ENCODE peak calls at places on chromosome 7, in six cellular contexts. M is cardiac muscle cell, A is foreskin fibroblast, D is AG04450, U is PC-3, O is sigmoid colon. H is an unnamed sample.

GRCh38 chr7:103824251-103824650 is 165.2 kb downstream of the RELN start:
- DNase-seq in M (no peak), A (no peak), D (no peak), U (no peak), O (no peak), H (no peak)

GRCh38 chr7:148501707-148502139 is 88.8 kb upstream of the C7orf33 start:
- DNase-seq in M (peak), A (peak), D (no peak), U (peak), O (no peak), H (no peak)

GRCh38 chr7:46011501-46011900 is 90.4 kb upstream of the IGFBP3 start:
- DNase-seq in M (no peak), A (no peak), D (no peak), U (no peak), O (no peak), H (no peak)

GRCh38 chr7:94149776-94150545 is 145.8 kb upstream of the BET1 start:
- DNase-seq in M (no peak), A (peak), D (no peak), U (no peak), O (no peak), H (no peak)

GRCh38 chr7:98557538-98558031 is 59.5 kb upstream of the NPTX2 start:
- DNase-seq in M (no peak), A (peak), D (no peak), U (peak), O (no peak), H (no peak)

GRCh38 chr7:132584796-132585494 is 8.7 kb upstream of the PLXNA4 start:
- DNase-seq in M (no peak), A (no peak), D (no peak), U (no peak), O (no peak), H (no peak)

GRCh38 chr7:154767194-154767593 is 235.7 kb downstream of the PAXIP1 start:
- DNase-seq in M (no peak), A (no peak), D (no peak), U (peak), O (no peak), H (no peak)

GRCh38 chr7:86978804-86979506 is 80.5 kb downstream of the ELAPOR2 start:
- DNase-seq in M (no peak), A (no peak), D (no peak), U (no peak), O (no peak), H (no peak)

GRCh38 chr7:21942955-21943354 is 2.7 kb downstream of the CDCA7L start:
- DNase-seq in M (no peak), A (peak), D (no peak), U (peak), O (no peak), H (no peak)

GRCh38 chr7:135385209-135385608 is 124.7 kb downstream of the CNOT4 start:
- DNase-seq in M (peak), A (peak), D (no peak), U (peak), O (no peak), H (no peak)

GRCh38 chr7:135389971-135390370 is 119.9 kb downstream of the CNOT4 start:
- DNase-seq in M (no peak), A (peak), D (no peak), U (no peak), O (no peak), H (no peak)

GRCh38 chr7:135388616-135389015 is 121.3 kb downstream of the CNOT4 start:
- DNase-seq in M (no peak), A (no peak), D (no peak), U (no peak), O (no peak), H (no peak)

GRCh38 chr7:135386181-135386580 is 123.7 kb downstream of the CNOT4 start:
- DNase-seq in M (no peak), A (no peak), D (no peak), U (peak), O (no peak), H (no peak)

GRCh38 chr7:135386776-135387175 is 123.1 kb downstream of the CNOT4 start:
- DNase-seq in M (no peak), A (no peak), D (no peak), U (no peak), O (no peak), H (no peak)
- TF ChIP-seq CTCF in M (no peak), A (no peak), D (no peak), U (no peak), O (no peak), H (no peak)

GRCh38 chr7:54544356-54545240 is 2.4 kb downstream of the VSTM2A start:
- DNase-seq in M (no peak), A (no peak), D (no peak), U (no peak), O (no peak), H (no peak)
- TF ChIP-seq CTCF in M (no peak), A (no peak), D (no peak), U (no peak), O (no peak), H (no peak)

GRCh38 chr7:121510302-121510701 is 114.2 kb upstream of the FAM3C start:
- DNase-seq in M (no peak), A (no peak), D (no peak), U (no peak), O (no peak), H (no peak)
- TF ChIP-seq CTCF in M (no peak), A (no peak), D (no peak), U (no peak), O (no peak), H (no peak)

GRCh38 chr7:117834983-117835664 is 38.1 kb downstream of the CTTNBP2 start:
- DNase-seq in M (no peak), A (no peak), D (no peak), U (no peak), O (no peak), H (no peak)
- TF ChIP-seq CTCF in M (no peak), A (no peak), D (no peak), U (no peak), O (no peak), H (no peak)

GRCh38 chr7:83005410-83005809 is 157.3 kb downstream of the PCLO start:
- DNase-seq in M (peak), A (peak), D (no peak), U (peak), O (no peak), H (no peak)
- TF ChIP-seq CTCF in M (peak), A (peak), D (peak), U (peak), O (no peak), H (no peak)

GRCh38 chr7:47759056-47759706 is 177.3 kb upstream of the TNS3 start:
- DNase-seq in M (peak), A (peak), D (no peak), U (peak), O (no peak), H (no peak)
- TF ChIP-seq CTCF in M (peak), A (peak), D (peak), U (peak), O (no peak), H (peak)

DNA sequence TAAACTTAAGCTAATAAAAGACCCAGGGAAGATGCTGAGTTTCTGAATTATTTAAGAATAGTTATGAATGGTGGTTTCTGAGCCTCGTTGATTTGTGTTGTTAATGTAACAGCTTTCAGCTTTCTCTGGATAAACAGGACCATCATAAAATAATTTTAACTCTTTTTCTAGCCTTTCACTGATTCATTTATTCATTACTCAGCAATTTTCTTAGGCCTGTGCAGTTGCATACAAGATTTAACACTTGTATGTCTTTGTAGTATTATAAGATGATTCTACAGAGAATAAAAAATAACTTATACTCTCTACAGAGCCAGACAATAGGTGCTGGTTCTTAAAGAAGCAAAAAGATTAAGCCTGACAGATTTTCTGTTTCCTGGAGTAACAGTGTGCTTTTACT is 29.3 kb downstream of the TMEM196 start:
- DNase-seq in M (no peak), A (no peak), D (no peak), U (no peak), O (no peak), H (no peak)
- TF ChIP-seq CTCF in M (no peak), A (no peak), D (no peak), U (no peak), O (no peak), H (no peak)

DNA sequence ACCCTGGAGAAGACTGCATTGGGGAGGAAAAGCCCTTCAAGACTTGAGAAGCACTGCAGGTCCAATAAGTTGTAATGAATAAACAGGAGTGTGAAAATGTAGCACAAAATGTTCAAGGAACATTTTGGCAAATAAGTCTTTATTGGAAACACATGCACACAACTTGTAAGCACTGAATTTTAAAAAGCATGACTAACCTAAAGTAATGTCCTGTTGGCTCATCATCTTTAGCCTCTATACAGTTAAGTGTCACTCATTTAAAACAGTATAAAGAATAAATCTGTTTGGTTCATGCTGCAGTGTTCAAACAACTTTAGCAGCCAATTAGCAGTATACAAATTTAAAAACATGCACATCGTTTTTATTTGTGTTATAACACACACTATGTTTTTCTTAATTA is 108.6 kb downstream of the CDK6 start:
- DNase-seq in M (no peak), A (peak), D (no peak), U (peak), O (no peak), H (no peak)
- TF ChIP-seq CTCF in M (no peak), A (no peak), D (no peak), U (no peak), O (no peak), H (no peak)

GRCh38 chr7:73740771-73741170 is 2.2 kb upstream of the ABHD11 start:
- DNase-seq in M (no peak), A (no peak), D (no peak), U (no peak), O (no peak), H (no peak)

GRCh38 chr7:73741600-73741999 is 3.0 kb upstream of the ABHD11 start:
- DNase-seq in M (no peak), A (no peak), D (no peak), U (no peak), O (no peak), H (no peak)

GRCh38 chr7:73740212-73740611 is 1.6 kb upstream of the ABHD11 start:
- DNase-seq in M (no peak), A (no peak), D (no peak), U (no peak), O (no peak), H (no peak)

GRCh38 chr7:73742338-73742752 is 3.7 kb upstream of the ABHD11 start:
- DNase-seq in M (no peak), A (no peak), D (no peak), U (no peak), O (no peak), H (no peak)

GRCh38 chr7:73742753-73743641 is 4.4 kb upstream of the ABHD11 start:
- DNase-seq in M (no peak), A (peak), D (no peak), U (peak), O (peak), H (no peak)
- TF ChIP-seq CTCF in M (no peak), A (no peak), D (no peak), U (no peak), O (no peak), H (no peak)

GRCh38 chr7:28045592-28045991 is 135.0 kb downstream of the JAZF1 start:
- DNase-seq in M (no peak), A (no peak), D (no peak), U (no peak), O (no peak), H (no peak)
- TF ChIP-seq CTCF in M (no peak), A (no peak), D (no peak), U (no peak), O (no peak), H (no peak)